ENCODE peak calls at places on chromosomes 2 and 18, in four cellular contexts. T is DMS 273 treated with DMSO at 0.1 percent for 48 hours; Y is activated CD8-positive, alpha-beta memory T cell treated with anti-CD3 and anti-CD28 coated beads for 48 hours; A is activated CD4-positive, alpha-beta T cell treated with anti-CD3 and anti-CD28 coated beads, Interleukin-2, amount 50 U/mL, for 1 hour. O is an unnamed sample.

GRCh38 chr2:23430263-23430662 is 45.3 kb downstream of the KLHL29 start:
- DNase-seq in T (no peak), Y (no peak), A (no peak), O (no peak)

GRCh38 chr18:73752546-73752945 is 395.1 kb downstream of the FBXO15 start:
- DNase-seq in T (no peak), Y (no peak), A (no peak), O (no peak)

GRCh38 chr2:6913415-6914157 is 3.6 kb upstream of the RNF144A start:
- DNase-seq in T (no peak), Y (no peak), A (peak), O (no peak)

GRCh38 chr18:24734058-24734457 is 273.6 kb downstream of the HRH4 start:
- DNase-seq in T (no peak), Y (no peak), A (no peak), O (no peak)

GRCh38 chr2:85448840-85449588 is 30.5 kb downstream of the SH2D6 start:
- DNase-seq in T (no peak), Y (no peak), A (no peak), O (no peak)

GRCh38 chr2:47653909-47654789 is 128.8 kb upstream of the MSH6 start:
- DNase-seq in T (no peak), Y (no peak), A (no peak), O (no peak)

GRCh38 chr18:55199291-55199963 is 240.2 kb upstream of the CCDC68 start:
- DNase-seq in T (no peak), Y (no peak), A (no peak), O (no peak)

GRCh38 chr18:45844938-45845337 is 19.5 kb downstream of the SIGLEC15 start:
- DNase-seq in T (no peak), Y (no peak), A (no peak), O (no peak)

GRCh38 chr2:47655563-47655880 is 127.4 kb upstream of the MSH6 start:
- DNase-seq in T (no peak), Y (no peak), A (no peak), O (no peak)

GRCh38 chr18:11842562-11842961 is 8.7 kb upstream of the CHMP1B start:
- DNase-seq in T (no peak), Y (no peak), A (no peak), O (no peak)

GRCh38 chr18:61471832-61472406 is 138.7 kb downstream of the CDH20 start:
- DNase-seq in T (no peak), Y (no peak), A (no peak), O (no peak)

GRCh38 chr2:144330951-144331651 is 188.8 kb downstream of the ZEB2 start:
- DNase-seq in T (no peak), Y (no peak), A (peak), O (no peak)

GRCh38 chr2:177242136-177242987 is 22.2 kb downstream of the NFE2L2 start:
- DNase-seq in T (peak), Y (no peak), A (no peak), O (no peak)

GRCh38 chr2:171345971-171346722 is 87.6 kb downstream of the METTL8 start:
- DNase-seq in T (no peak), Y (no peak), A (no peak), O (no peak)

GRCh38 chr2:32715391-32715841 is 87.6 kb downstream of the TTC27 start:
- DNase-seq in T (peak), Y (no peak), A (no peak), O (no peak)

GRCh38 chr2:203500951-203501350 is 34.1 kb downstream of the RAPH1 start:
- DNase-seq in T (no peak), Y (no peak), A (no peak), O (no peak)

GRCh38 chr2:158124896-158125295 is 23.2 kb downstream of the UPP2 start:
- DNase-seq in T (no peak), Y (no peak), A (no peak), O (no peak)

GRCh38 chr2:71469403-71470398 is 16.3 kb downstream of the DYSF start:
- DNase-seq in T (no peak), Y (no peak), A (no peak), O (no peak)

GRCh38 chr2:177906041-177906718 is 166.4 kb downstream of the PDE11A start:
- DNase-seq in T (no peak), Y (peak), A (peak), O (peak)

GRCh38 chr2:58598171-58598570 is 357.0 kb upstream of the FANCL start:
- DNase-seq in T (no peak), Y (no peak), A (no peak), O (no peak)

GRCh38 chr2:128799284-128799552 is 480.6 kb upstream of the HS6ST1 start:
- DNase-seq in T (no peak), Y (no peak), A (no peak), O (no peak)

GRCh38 chr2:46922049-46922448 is 6.4 kb upstream of the MCFD2 start:
- DNase-seq in T (no peak), Y (no peak), A (no peak), O (no peak)

GRCh38 chr18:50819027-50819726 is 639 bp downstream of the MRO start:
- DNase-seq in T (no peak), Y (no peak), A (no peak), O (no peak)

GRCh38 chr2:142794850-142795249 is 82.6 kb upstream of the KYNU start:
- DNase-seq in T (no peak), Y (no peak), A (no peak), O (no peak)

GRCh38 chr2:60118061-60118460 is 435.4 kb downstream of the BCL11A start:
- DNase-seq in T (no peak), Y (no peak), A (no peak), O (no peak)

GRCh38 chr18:78557371-78557770 is 422.2 kb upstream of the SALL3 start:
- DNase-seq in T (no peak), Y (no peak), A (no peak), O (no peak)

O was measured in stimulated activated CD8-positive, alpha-beta memory T cell treated with anti-CD3 and anti-CD28 coated beads, Interleukin-15, amount 100 ng/mL, for 48 hours.